ENCODE peak calls at places on chromosomes 7 and 10, in nine cellular contexts. V is NCI-H1694 treated with DMSO at 0.1 percent for 48 hours; L is transverse colon; C is stimulated activated naive B cell treated with anti-CD40 and anti-IgM and Interleukin-4, amounts not matched to agents 10 μg/mL and 1 μg/mL and 100 μg/mL, for 72 hours; Y is activated effector memory CD4-positive, alpha-beta T cell treated with anti-CD3 and anti-CD28 coated beads, Interleukin-2, amount 50 U/mL, for 16 hours; O is SJSA1; R is left lung; N is right atrium auricular region; Q is nephron progenitor cell. T is an unnamed sample.

GRCh38 chr7:67907792-67908191 is 911.2 kb downstream of the TYW1 start:
- DNase-seq in V (no peak), L (no peak), C (no peak), Y (no peak), O (no peak), R (no peak), N (no peak), Q (no peak), T (no peak)

GRCh38 chr10:132064082-132064755 is 1.5 kb upstream of the JAKMIP3 start:
- DNase-seq in V (no peak), L (no peak), C (no peak), Y (no peak), O (no peak), R (peak), N (peak), Q (no peak), T (no peak)

GRCh38 chr10:69826789-69827532 is 25.3 kb downstream of the COL13A1 start:
- DNase-seq in V (no peak), L (no peak), C (no peak), Y (no peak), O (no peak), R (no peak), N (no peak), Q (no peak), T (no peak)

GRCh38 chr10:100009283-100009792 is 409 bp downstream of the DNMBP start:
- DNase-seq in V (peak), L (peak), C (no peak), Y (no peak), O (peak), R (no peak), N (no peak), Q (no peak), T (peak)

GRCh38 chr10:78657622-78658165 is 411.1 kb upstream of the ZMIZ1 start:
- DNase-seq in V (peak), L (peak), C (peak), Y (peak), O (peak), R (peak), N (peak), Q (peak), T (no peak)

GRCh38 chr10:43671659-43672555 is 23.2 kb upstream of the ZNF32 start:
- DNase-seq in V (peak), L (peak), C (peak), Y (peak), O (no peak), R (no peak), N (peak), Q (peak), T (no peak)

GRCh38 chr7:136857573-136857972 is 10.9 kb upstream of the CHRM2 start:
- DNase-seq in V (no peak), L (no peak), C (no peak), Y (no peak), O (no peak), R (no peak), N (no peak), Q (peak), T (no peak)

GRCh38 chr7:47678641-47679380 is 96.9 kb upstream of the TNS3 start:
- DNase-seq in V (no peak), L (no peak), C (no peak), Y (no peak), O (no peak), R (no peak), N (no peak), Q (no peak), T (no peak)

GRCh38 chr7:109206196-109206595 is 636.5 kb downstream of the DNAJB9 start:
- DNase-seq in V (no peak), L (no peak), C (no peak), Y (no peak), O (no peak), R (no peak), N (no peak), Q (no peak), T (no peak)

GRCh38 chr7:117085769-117086463 is 132.6 kb downstream of the ST7 start:
- DNase-seq in V (no peak), L (no peak), C (no peak), Y (no peak), O (no peak), R (no peak), N (no peak), Q (no peak), T (no peak)

GRCh38 chr10:60733826-60734225 is 44.5 kb upstream of the CDK1 start:
- DNase-seq in V (no peak), L (no peak), C (no peak), Y (no peak), O (no peak), R (peak), N (no peak), Q (no peak), T (no peak)

GRCh38 chr7:41573017-41573416 is 129.9 kb downstream of the INHBA start:
- DNase-seq in V (no peak), L (no peak), C (no peak), Y (no peak), O (peak), R (no peak), N (no peak), Q (no peak), T (no peak)

GRCh38 chr10:118276203-118276602 is 65.9 kb downstream of the FAM204A start:
- DNase-seq in V (no peak), L (peak), C (no peak), Y (no peak), O (no peak), R (no peak), N (no peak), Q (no peak), T (no peak)

GRCh38 chr10:60186315-60187071 is 203.2 kb downstream of the ANK3 start:
- DNase-seq in V (peak), L (no peak), C (no peak), Y (no peak), O (no peak), R (no peak), N (peak), Q (no peak), T (no peak)

GRCh38 chr10:132231656-132232552 is 45.2 kb downstream of the DPYSL4 start:
- DNase-seq in V (no peak), L (no peak), C (peak), Y (no peak), O (no peak), R (peak), N (no peak), Q (no peak), T (no peak)

GRCh38 chr7:25995893-25996529 is 156.0 kb upstream of the NFE2L3 start:
- DNase-seq in V (no peak), L (no peak), C (no peak), Y (no peak), O (no peak), R (no peak), N (no peak), Q (no peak), T (no peak)

GRCh38 chr7:46139079-46139478 is 218.0 kb upstream of the IGFBP3 start:
- DNase-seq in V (no peak), L (no peak), C (no peak), Y (no peak), O (no peak), R (no peak), N (no peak), Q (no peak), T (no peak)

GRCh38 chr7:25392571-25393338 is 164.5 kb upstream of the NPVF start:
- DNase-seq in V (no peak), L (no peak), C (no peak), Y (no peak), O (no peak), R (no peak), N (no peak), Q (no peak), T (no peak)

GRCh38 chr10:121975295-121976086 is 474 bp upstream of the NSMCE4A start:
- DNase-seq in V (peak), L (no peak), C (no peak), Y (peak), O (no peak), R (no peak), N (no peak), Q (no peak), T (no peak)

GRCh38 chr7:137399827-137400823 is 56.6 kb upstream of the PTN start:
- DNase-seq in V (no peak), L (no peak), C (no peak), Y (no peak), O (no peak), R (no peak), N (no peak), Q (no peak), T (no peak)

GRCh38 chr7:158811461-158811860 is 17.8 kb downstream of the ESYT2 start:
- DNase-seq in V (no peak), L (no peak), C (no peak), Y (peak), O (no peak), R (no peak), N (no peak), Q (no peak), T (no peak)

GRCh38 chr7:82472966-82473365 is 29.4 kb upstream of the CACNA2D1 start:
- DNase-seq in V (no peak), L (no peak), C (no peak), Y (no peak), O (no peak), R (no peak), N (no peak), Q (no peak), T (no peak)

GRCh38 chr10:10873289-10873688 is 144.4 kb upstream of the CELF2 start:
- DNase-seq in V (no peak), L (no peak), C (no peak), Y (no peak), O (no peak), R (no peak), N (no peak), Q (no peak), T (no peak)

GRCh38 chr10:132308588-132309451 is 1.1 kb upstream of the STK32C start:
- DNase-seq in V (no peak), L (no peak), C (no peak), Y (peak), O (no peak), R (no peak), N (no peak), Q (peak), T (no peak)

GRCh38 chr10:22544325-22545068 is 169.9 kb downstream of the PIP4K2A start:
- DNase-seq in V (no peak), L (no peak), C (no peak), Y (no peak), O (no peak), R (no peak), N (no peak), Q (no peak), T (no peak)

GRCh38 chr10:69730251-69731156 is 71.2 kb upstream of the COL13A1 start:
- DNase-seq in V (no peak), L (no peak), C (no peak), Y (peak), O (no peak), R (no peak), N (no peak), Q (no peak), T (no peak)

GRCh38 chr7:13628231-13629001 is 361.1 kb downstream of the ETV1 start:
- DNase-seq in V (no peak), L (no peak), C (no peak), Y (no peak), O (no peak), R (no peak), N (no peak), Q (no peak), T (no peak)